ENCODE peak calls at places on chromosome 10, in four cellular contexts. D, X, V and M are unnamed samples.

GRCh38 chr10:130784326-130784725 is 527.2 kb downstream of the TCERG1L start:
- DNase-seq in V (no peak), D (no peak), X (no peak), M (no peak)

GRCh38 chr10:114681542-114681941 is 23.5 kb upstream of the ABLIM1 start:
- DNase-seq in X (no peak), D (peak; percentile 53), V (no peak), M (no peak)

GRCh38 chr10:127649642-127650041 is 87.3 kb upstream of the FOXI2 start:
- DNase-seq in V (no peak), X (no peak), D (peak; percentile 13), M (no peak)

GRCh38 chr10:102831322-102832071 is 5.7 kb downstream of the CYP17A1 start:
- DNase-seq in V (no peak), X (no peak), D (no peak), M (no peak)

GRCh38 chr10:95445223-95445836 is 115.8 kb downstream of the SORBS1 start:
- DNase-seq in D (peak; percentile 85), V (peak; percentile 89), X (peak; percentile 74), M (peak; percentile 94)

GRCh38 chr10:128500642-128501041 is 374.4 kb upstream of the MKI67 start:
- DNase-seq in V (no peak), D (no peak), X (no peak), M (no peak)

GRCh38 chr10:130809181-130809580 is 502.3 kb downstream of the TCERG1L start:
- DNase-seq in V (no peak), X (no peak), D (no peak), M (peak; percentile 53)

GRCh38 chr10:10508241-10508640 is 509.4 kb upstream of the CELF2 start:
- DNase-seq in X (no peak), V (no peak), D (no peak), M (no peak)

GRCh38 chr10:66714741-66715140 is 211.1 kb upstream of the LRRTM3 start:
- DNase-seq in V (no peak), D (peak; percentile 46), X (no peak), M (no peak)

DNA sequence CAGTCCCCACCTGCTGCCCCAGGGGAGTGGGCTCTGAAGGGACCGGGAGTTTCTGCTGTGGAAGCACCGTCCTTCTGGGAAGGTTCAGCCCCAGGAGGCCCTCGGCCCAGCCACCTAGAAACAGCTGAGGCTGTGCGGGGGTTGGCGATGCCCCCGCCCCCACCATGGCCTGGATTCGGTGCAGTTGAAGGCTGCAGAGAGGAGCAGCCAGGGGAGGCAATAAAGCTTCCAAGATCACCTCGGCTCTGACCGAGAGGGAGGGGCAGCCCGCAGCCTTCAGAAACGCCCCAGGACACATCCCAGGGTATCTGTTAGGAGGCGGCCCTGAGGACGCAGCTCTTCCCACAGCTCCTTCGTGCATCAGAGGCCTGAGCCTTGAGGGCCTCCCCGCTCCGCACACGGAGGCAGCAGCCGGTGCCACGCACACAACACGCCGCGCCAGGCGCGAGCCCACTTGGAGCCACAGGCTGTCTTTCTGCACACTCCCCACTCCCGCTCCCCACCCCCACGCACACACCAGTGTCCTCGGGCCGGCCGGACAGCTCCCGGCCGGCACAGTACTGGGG is 1.6 kb downstream of the KNDC1 start:
- DNase-seq in V (no peak), X (no peak), D (peak; percentile 4), M (no peak)
- H3K4me3 ChIP-seq in V (no peak overlapping the region), X (peak overlapping the region; percentile 62), D (no peak overlapping the region), M (no peak overlapping the region)

DNA sequence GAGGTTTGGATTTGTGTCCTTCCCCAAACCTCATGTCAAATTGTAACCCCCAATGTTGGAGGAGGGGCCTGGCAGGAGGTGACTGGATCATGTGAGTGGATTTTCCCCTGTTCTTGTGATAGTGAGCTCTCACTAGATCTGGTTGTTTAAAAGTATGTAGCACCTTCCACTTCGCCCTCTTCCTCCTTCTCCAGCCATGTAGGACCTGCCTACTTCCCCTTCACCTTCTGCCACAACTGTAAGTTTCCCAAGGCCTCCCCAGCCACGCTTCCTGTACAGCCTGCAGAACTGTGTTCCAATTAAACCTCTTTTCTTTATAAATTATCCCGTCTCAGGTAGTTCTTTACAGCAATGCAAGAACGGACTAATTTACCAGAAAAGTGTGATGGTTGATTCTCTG is 113.8 kb downstream of the FAM107B start:
- DNase-seq in V (no peak), D (no peak), X (no peak), M (no peak)
- H3K27ac ChIP-seq in V (no peak overlapping the region), D (no peak overlapping the region), X (no peak overlapping the region), M (no peak overlapping the region)

GRCh38 chr10:63520463-63521388 is 475 bp upstream of the REEP3 start:
- DNase-seq in D (peak; percentile 95), X (peak; percentile 78), V (peak; percentile 47), M (peak; percentile 79)
- H3K4me3 ChIP-seq in D (peak overlapping the region; percentile 67), X (peak overlapping the region; percentile 70), V (peak overlapping the region; percentile 91), M (peak overlapping the region; percentile 99)

GRCh38 chr10:6889718-6890117 is 309.6 kb upstream of the PRKCQ start:
- DNase-seq in V (no peak), D (no peak), X (no peak), M (no peak)

DNA sequence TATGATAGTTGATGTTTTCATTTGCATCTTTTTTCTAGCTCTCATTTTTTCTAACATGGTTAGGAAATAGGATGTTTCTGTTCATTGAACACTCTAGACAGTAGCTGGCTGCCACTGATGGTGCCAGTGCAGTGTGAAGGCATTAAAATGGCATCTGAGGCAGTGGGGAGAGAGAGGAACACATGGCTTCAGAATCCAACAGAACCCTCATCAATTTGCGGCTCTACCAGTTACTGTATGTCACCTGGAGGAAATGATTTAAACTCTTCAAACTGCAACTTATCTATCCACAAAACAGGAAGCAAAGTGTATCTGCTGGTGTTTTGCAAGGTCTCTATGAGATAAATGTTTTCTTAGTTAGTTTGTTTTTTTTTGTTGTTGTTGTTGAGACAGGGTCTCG is 305.2 kb upstream of the PRKCQ start:
- DNase-seq in V (no peak), X (no peak), D (no peak), M (no peak)
- H3K27ac ChIP-seq in V (no peak overlapping the region), X (no peak overlapping the region), D (no peak overlapping the region), M (no peak overlapping the region)

GRCh38 chr10:74289956-74290355 is 138.9 kb downstream of the ADK start:
- DNase-seq in X (no peak), D (no peak), V (no peak), M (no peak)
- H3K4me3 ChIP-seq in X (no peak overlapping the region), D (no peak overlapping the region), V (no peak overlapping the region), M (peak overlapping the region; percentile 0)

GRCh38 chr10:116612107-116612506 is 8.6 kb upstream of the PNLIPRP2 start:
- DNase-seq in V (no peak), X (no peak), D (no peak), M (no peak)
- H3K27ac ChIP-seq in V (no peak overlapping the region), X (no peak overlapping the region), D (no peak overlapping the region), M (no peak overlapping the region)

DNA sequence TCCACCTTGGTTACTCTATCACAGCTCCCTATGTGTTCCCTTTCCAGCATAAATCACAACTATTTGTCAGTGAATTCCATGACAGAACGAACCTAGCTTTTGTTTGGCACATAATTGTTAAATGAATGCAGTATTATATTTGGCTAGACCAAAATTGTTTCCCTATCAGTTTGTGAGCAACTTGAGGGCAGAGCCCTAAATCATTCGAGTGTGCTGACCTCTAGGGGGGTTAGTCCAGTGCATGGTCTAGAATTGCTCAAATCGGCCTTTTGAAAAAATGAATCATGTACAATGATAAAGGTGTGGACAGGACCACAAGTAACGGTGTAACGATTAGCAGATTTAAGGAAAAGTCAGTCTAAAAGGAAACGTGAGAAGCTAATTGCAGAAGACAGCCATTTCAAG is 475 bp upstream of the NRBF2 start:
- DNase-seq in V (no peak), X (no peak), D (no peak), M (no peak)
- H3K4me3 ChIP-seq in V (peak overlapping the region; percentile 96), X (peak overlapping the region; percentile 88), D (peak overlapping the region; percentile 75), M (peak overlapping the region; percentile 87)

GRCh38 chr10:3117486-3117885 is 50.1 kb downstream of the PFKP start:
- DNase-seq in D (no peak), X (no peak), V (no peak), M (no peak)
- H3K27ac ChIP-seq in D (no peak overlapping the region), X (no peak overlapping the region), V (no peak overlapping the region), M (no peak overlapping the region)

GRCh38 chr10:11988924-11989323 is 53.7 kb downstream of the UPF2 start:
- DNase-seq in X (no peak), V (no peak), D (no peak), M (no peak)
- H3K4me3 ChIP-seq in X (no peak overlapping the region), V (no peak overlapping the region), D (no peak overlapping the region), M (no peak overlapping the region)